ENCODE peak calls at places on chromosome 5, in four cellular contexts. One of them, this sample, is unnamed.

GRCh38 chr5:33931136-33931535 is 5.0 kb upstream of the RXFP3 start:
- DNase-seq in foreskin fibroblast: no peak
- DNase-seq in bronchial epithelial cell: no peak
- DNase-seq in cardiac muscle cell: no peak
- DNase-seq in this sample: no peak

GRCh38 chr5:43354774-43355173 is 41.6 kb upstream of the HMGCS1 start:
- DNase-seq in foreskin fibroblast: no peak
- DNase-seq in bronchial epithelial cell: peak; percentile 42
- DNase-seq in cardiac muscle cell: no peak
- DNase-seq in this sample: peak; percentile 6

GRCh38 chr5:17802256-17802655 is 168.0 kb downstream of the TAF11L14 start:
- DNase-seq in foreskin fibroblast: no peak
- DNase-seq in bronchial epithelial cell: no peak
- DNase-seq in cardiac muscle cell: no peak
- DNase-seq in this sample: no peak

GRCh38 chr5:86861514-86861913 is 243.8 kb downstream of the COX7C start:
- DNase-seq in foreskin fibroblast: no peak
- DNase-seq in bronchial epithelial cell: no peak
- DNase-seq in cardiac muscle cell: no peak
- DNase-seq in this sample: no peak

GRCh38 chr5:74850016-74850415 is 16.2 kb downstream of the FAM169A start:
- DNase-seq in foreskin fibroblast: no peak
- DNase-seq in bronchial epithelial cell: no peak
- DNase-seq in cardiac muscle cell: no peak
- DNase-seq in this sample: no peak

GRCh38 chr5:143101740-143102386 is 301.6 kb downstream of the NR3C1 start:
- DNase-seq in foreskin fibroblast: no peak
- DNase-seq in bronchial epithelial cell: no peak
- DNase-seq in cardiac muscle cell: peak; percentile 14
- DNase-seq in this sample: no peak

GRCh38 chr5:142097681-142098080 is 10.9 kb upstream of the NDFIP1 start:
- DNase-seq in foreskin fibroblast: no peak
- DNase-seq in bronchial epithelial cell: peak; percentile 96
- DNase-seq in cardiac muscle cell: no peak
- DNase-seq in this sample: peak; percentile 75

GRCh38 chr5:128637031-128637430 is 99.0 kb upstream of the FBN2 start:
- DNase-seq in foreskin fibroblast: peak; percentile 72
- DNase-seq in bronchial epithelial cell: no peak
- DNase-seq in cardiac muscle cell: peak; percentile 80
- DNase-seq in this sample: no peak

GRCh38 chr5:44935262-44935661 is 126.5 kb downstream of the MRPS30 start:
- DNase-seq in foreskin fibroblast: no peak
- DNase-seq in bronchial epithelial cell: peak; percentile 2
- DNase-seq in cardiac muscle cell: no peak
- DNase-seq in this sample: peak; percentile 22

GRCh38 chr5:172902497-172903472 is 56.4 kb upstream of the RPL26L1 start:
- DNase-seq in foreskin fibroblast: peak; percentile 80
- DNase-seq in bronchial epithelial cell: peak; percentile 73
- DNase-seq in cardiac muscle cell: peak; percentile 94
- DNase-seq in this sample: no peak

GRCh38 chr5:137145726-137146125 is 353.4 kb downstream of the SPOCK1 start:
- DNase-seq in foreskin fibroblast: no peak
- DNase-seq in bronchial epithelial cell: peak; percentile 15
- DNase-seq in cardiac muscle cell: no peak
- DNase-seq in this sample: no peak

GRCh38 chr5:135016926-135017325 is 17.1 kb downstream of the PITX1 start:
- DNase-seq in foreskin fibroblast: no peak
- DNase-seq in bronchial epithelial cell: no peak
- DNase-seq in cardiac muscle cell: no peak
- DNase-seq in this sample: no peak

DNA sequence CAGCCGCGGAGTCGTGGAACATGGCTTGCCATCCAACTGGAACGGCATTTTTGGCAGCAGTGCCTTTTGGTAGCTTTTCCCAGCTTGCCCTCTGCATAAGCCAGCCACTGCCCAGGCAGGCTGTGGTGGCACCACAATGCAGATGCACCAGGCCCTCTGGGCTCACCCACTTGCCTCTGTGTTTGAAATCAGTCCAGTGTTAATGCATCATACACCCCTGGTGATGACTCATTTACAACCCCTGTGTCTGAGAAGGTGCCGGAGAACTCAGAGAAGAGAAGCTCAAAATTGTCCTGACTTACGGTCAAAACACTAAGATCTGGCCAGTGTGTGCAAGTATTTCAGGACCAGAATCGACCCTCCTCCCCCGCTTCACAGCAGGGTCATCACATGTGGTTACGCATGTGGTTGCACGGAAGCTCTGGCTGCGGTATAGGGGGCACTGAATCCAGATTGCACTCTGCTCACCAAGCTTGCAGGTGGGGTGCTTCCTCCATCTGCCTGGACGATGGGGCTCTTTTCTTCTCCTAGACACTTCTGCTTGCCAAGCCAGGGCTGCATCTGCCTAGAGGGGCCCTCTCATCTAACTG is 66.5 kb upstream of the SMIM15 start:
- DNase-seq in foreskin fibroblast: peak; percentile 8
- DNase-seq in bronchial epithelial cell: peak; percentile 84
- DNase-seq in cardiac muscle cell: peak; percentile 22
- DNase-seq in this sample: peak; percentile 71
- H3K4me3 ChIP-seq in foreskin fibroblast: no peak overlapping the region
- H3K4me3 ChIP-seq in bronchial epithelial cell: no peak overlapping the region
- H3K4me3 ChIP-seq in cardiac muscle cell: no peak overlapping the region
- H3K4me3 ChIP-seq in this sample: no peak overlapping the region

GRCh38 chr5:32098291-32098690 is 75.8 kb downstream of the GOLPH3 start:
- DNase-seq in foreskin fibroblast: no peak
- DNase-seq in bronchial epithelial cell: no peak
- DNase-seq in cardiac muscle cell: peak; percentile 48
- DNase-seq in this sample: no peak

GRCh38 chr5:32100230-32100629 is 73.9 kb downstream of the GOLPH3 start:
- DNase-seq in foreskin fibroblast: peak; percentile 40
- DNase-seq in bronchial epithelial cell: no peak
- DNase-seq in cardiac muscle cell: peak; percentile 16
- DNase-seq in this sample: no peak

GRCh38 chr5:32099486-32100035 is 74.6 kb downstream of the GOLPH3 start:
- DNase-seq in foreskin fibroblast: no peak
- DNase-seq in bronchial epithelial cell: no peak
- DNase-seq in cardiac muscle cell: no peak
- DNase-seq in this sample: no peak

GRCh38 chr5:32096891-32097592 is 77.1 kb downstream of the GOLPH3 start:
- DNase-seq in foreskin fibroblast: peak; percentile 18
- DNase-seq in bronchial epithelial cell: no peak
- DNase-seq in cardiac muscle cell: peak; percentile 16
- DNase-seq in this sample: no peak

DNA sequence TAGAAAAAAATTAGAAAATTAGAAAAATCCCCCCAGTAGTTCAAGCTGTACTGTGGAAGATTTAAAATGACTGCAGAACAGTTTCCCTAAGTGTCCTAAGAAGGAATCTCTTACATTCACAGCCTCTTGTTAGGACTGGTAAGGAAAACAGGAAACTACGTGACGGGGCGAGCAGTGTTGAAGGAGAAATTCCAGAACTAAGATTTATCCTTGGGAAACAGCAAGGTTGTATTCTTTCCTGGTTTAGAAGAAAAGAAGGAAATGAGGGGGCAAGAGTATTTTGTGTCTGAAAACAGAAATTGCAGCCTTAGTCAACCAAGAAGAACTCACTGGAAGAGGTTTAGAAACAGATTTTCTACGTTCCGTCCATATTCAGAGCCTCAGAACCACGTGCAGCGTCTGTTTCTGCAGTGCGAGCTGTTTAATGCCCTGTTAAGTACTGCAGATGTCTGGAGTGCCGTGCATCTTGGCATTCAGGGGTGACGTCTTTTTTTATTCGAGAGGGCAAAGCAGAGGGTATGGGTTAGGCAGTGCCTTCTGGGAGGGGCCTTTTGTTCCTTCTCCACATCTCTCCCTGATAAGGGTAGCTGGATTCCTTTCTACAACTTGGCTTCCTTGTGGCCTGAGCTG is 75.2 kb downstream of the GOLPH3 start:
- DNase-seq in foreskin fibroblast: no peak
- DNase-seq in bronchial epithelial cell: no peak
- DNase-seq in cardiac muscle cell: peak; percentile 45
- DNase-seq in this sample: no peak
- TF ChIP-seq CTCF in foreskin fibroblast: no peak
- TF ChIP-seq CTCF in bronchial epithelial cell: no peak
- TF ChIP-seq CTCF in cardiac muscle cell: no peak
- TF ChIP-seq CTCF in this sample: no peak

DNA sequence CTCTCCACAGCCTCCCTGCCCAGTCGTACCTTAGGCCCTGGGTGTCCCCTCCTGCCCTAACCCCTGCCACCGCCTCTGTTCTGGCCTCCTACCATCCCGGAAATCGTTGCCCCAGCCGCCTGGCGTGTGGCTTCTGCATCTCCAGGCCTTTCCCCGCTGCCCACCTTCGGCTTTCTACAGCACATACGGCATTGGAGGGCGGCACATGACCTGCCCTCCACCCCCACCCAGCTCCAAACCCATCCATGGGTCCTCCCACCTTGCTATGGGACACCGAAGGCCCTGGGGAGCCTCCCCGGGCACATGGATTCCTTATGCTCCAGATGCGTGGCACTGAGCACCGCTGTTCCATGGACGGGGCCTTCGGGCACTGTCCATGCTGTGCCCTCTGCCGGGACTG is 32.0 kb downstream of the FGF18 start:
- DNase-seq in foreskin fibroblast: no peak
- DNase-seq in bronchial epithelial cell: no peak
- DNase-seq in cardiac muscle cell: no peak
- DNase-seq in this sample: no peak
- H3K4me3 ChIP-seq in foreskin fibroblast: no peak overlapping the region
- H3K4me3 ChIP-seq in bronchial epithelial cell: no peak overlapping the region
- H3K4me3 ChIP-seq in cardiac muscle cell: no peak overlapping the region
- H3K4me3 ChIP-seq in this sample: no peak overlapping the region

GRCh38 chr5:7851240-7851592 is 283 bp upstream of the CFAP90 start:
- DNase-seq in foreskin fibroblast: no peak
- DNase-seq in bronchial epithelial cell: no peak
- DNase-seq in cardiac muscle cell: no peak
- DNase-seq in this sample: no peak

GRCh38 chr5:7851617-7852289 is 820 bp upstream of the CFAP90 start:
- DNase-seq in foreskin fibroblast: no peak
- DNase-seq in bronchial epithelial cell: no peak
- DNase-seq in cardiac muscle cell: no peak
- DNase-seq in this sample: no peak

GRCh38 chr5:7850241-7850532 is 746 bp downstream of the CFAP90 start:
- DNase-seq in foreskin fibroblast: no peak
- DNase-seq in bronchial epithelial cell: no peak
- DNase-seq in cardiac muscle cell: no peak
- DNase-seq in this sample: no peak

GRCh38 chr5:7849531-7850240 is 1.2 kb downstream of the CFAP90 start:
- DNase-seq in foreskin fibroblast: no peak
- DNase-seq in bronchial epithelial cell: no peak
- DNase-seq in cardiac muscle cell: peak; percentile 14
- DNase-seq in this sample: no peak

GRCh38 chr5:7850533-7851239 is at the start of gene CFAP90:
- DNase-seq in foreskin fibroblast: no peak
- DNase-seq in bronchial epithelial cell: no peak
- DNase-seq in cardiac muscle cell: peak; percentile 66
- DNase-seq in this sample: no peak
- TF ChIP-seq CTCF in foreskin fibroblast: peak; percentile 40
- TF ChIP-seq CTCF in bronchial epithelial cell: peak; percentile 47
- TF ChIP-seq CTCF in cardiac muscle cell: peak; percentile 56
- TF ChIP-seq CTCF in this sample: peak; percentile 32

This sample was measured in mammary epithelial cell.